ENCODE peak calls at places on chromosomes 11 and 22, in four cellular contexts. D, M, O and T are unnamed samples.

GRCh38 chr22:49601614-49602321 is 225.9 kb downstream of the BRD1 start:
- DNase-seq in D (no peak), M (no peak), O (no peak), T (no peak)

GRCh38 chr11:61627831-61628753 is 47.2 kb upstream of the SYT7 start:
- DNase-seq in O (no peak), D (peak; percentile 27), M (peak; percentile 81), T (no peak)

GRCh38 chr11:567629-568258 is 7.0 kb downstream of the RASSF7 start:
- DNase-seq in D (peak; percentile 6), M (no peak), O (no peak), T (no peak)

GRCh38 chr11:116822575-116822974 is 529 bp downstream of the APOA4 start:
- DNase-seq in D (no peak), O (no peak), M (no peak), T (no peak)

GRCh38 chr22:19730662-19731360 is 7.5 kb downstream of the GP1BB start:
- DNase-seq in D (peak; percentile 66), O (peak; percentile 77), M (peak; percentile 82), T (peak; percentile 16)

GRCh38 chr11:71931245-71931602 is 2.4 kb downstream of the RNF121 start:
- DNase-seq in M (no peak), O (no peak), D (no peak), T (no peak)

GRCh38 chr11:47393163-47394049 is 15.0 kb upstream of the SLC39A13 start:
- DNase-seq in M (peak; percentile 69), D (peak; percentile 52), O (no peak), T (no peak)

GRCh38 chr22:39932918-39933649 is 27.1 kb upstream of the TMA7B start:
- DNase-seq in O (peak; percentile 55), M (peak; percentile 59), D (peak; percentile 38), T (no peak)

GRCh38 chr22:33658775-33659174 is 261.5 kb downstream of the LARGE1 start:
- DNase-seq in O (no peak), M (peak; percentile 74), D (no peak), T (no peak)

GRCh38 chr22:38504731-38505594 is 1.1 kb downstream of the DDX17 start:
- DNase-seq in M (peak; percentile 61), D (peak; percentile 74), O (peak; percentile 55), T (no peak)

GRCh38 chr11:66868726-66869291 is 11.9 kb downstream of the LRFN4 start:
- DNase-seq in M (no peak), O (peak; percentile 72), D (peak; percentile 93), T (no peak)

GRCh38 chr11:27485930-27486773 is 13.6 kb upstream of the LGR4 start:
- DNase-seq in M (peak; percentile 75), O (peak; percentile 53), D (peak; percentile 60), T (no peak)

GRCh38 chr11:85682330-85683305 is 3.4 kb downstream of the CCDC89 start:
- DNase-seq in M (peak; percentile 61), D (no peak), O (peak; percentile 40), T (no peak)

GRCh38 chr11:88414385-88414861 is 76.9 kb upstream of the CTSC start:
- DNase-seq in D (no peak), M (peak; percentile 90), O (peak; percentile 48), T (no peak)

GRCh38 chr22:37401401-37401859 is 25.8 kb downstream of the ELFN2 start:
- DNase-seq in D (no peak), O (no peak), M (peak; percentile 93), T (peak; percentile 28)

GRCh38 chr11:128860571-128861361 is 6.3 kb downstream of the KCNJ1 start:
- DNase-seq in M (no peak), D (peak; percentile 52), O (no peak), T (no peak)

GRCh38 chr11:18834754-18835466 is 43.3 kb upstream of the PTPN5 start:
- DNase-seq in D (no peak), M (no peak), O (no peak), T (no peak)

GRCh38 chr11:22807855-22808558 is 21.6 kb downstream of the SVIP start:
- DNase-seq in D (peak; percentile 37), O (no peak), M (peak; percentile 44), T (no peak)

GRCh38 chr11:130211781-130212401 is 52.3 kb downstream of the ST14 start:
- DNase-seq in O (no peak), M (no peak), D (no peak), T (no peak)

DNA sequence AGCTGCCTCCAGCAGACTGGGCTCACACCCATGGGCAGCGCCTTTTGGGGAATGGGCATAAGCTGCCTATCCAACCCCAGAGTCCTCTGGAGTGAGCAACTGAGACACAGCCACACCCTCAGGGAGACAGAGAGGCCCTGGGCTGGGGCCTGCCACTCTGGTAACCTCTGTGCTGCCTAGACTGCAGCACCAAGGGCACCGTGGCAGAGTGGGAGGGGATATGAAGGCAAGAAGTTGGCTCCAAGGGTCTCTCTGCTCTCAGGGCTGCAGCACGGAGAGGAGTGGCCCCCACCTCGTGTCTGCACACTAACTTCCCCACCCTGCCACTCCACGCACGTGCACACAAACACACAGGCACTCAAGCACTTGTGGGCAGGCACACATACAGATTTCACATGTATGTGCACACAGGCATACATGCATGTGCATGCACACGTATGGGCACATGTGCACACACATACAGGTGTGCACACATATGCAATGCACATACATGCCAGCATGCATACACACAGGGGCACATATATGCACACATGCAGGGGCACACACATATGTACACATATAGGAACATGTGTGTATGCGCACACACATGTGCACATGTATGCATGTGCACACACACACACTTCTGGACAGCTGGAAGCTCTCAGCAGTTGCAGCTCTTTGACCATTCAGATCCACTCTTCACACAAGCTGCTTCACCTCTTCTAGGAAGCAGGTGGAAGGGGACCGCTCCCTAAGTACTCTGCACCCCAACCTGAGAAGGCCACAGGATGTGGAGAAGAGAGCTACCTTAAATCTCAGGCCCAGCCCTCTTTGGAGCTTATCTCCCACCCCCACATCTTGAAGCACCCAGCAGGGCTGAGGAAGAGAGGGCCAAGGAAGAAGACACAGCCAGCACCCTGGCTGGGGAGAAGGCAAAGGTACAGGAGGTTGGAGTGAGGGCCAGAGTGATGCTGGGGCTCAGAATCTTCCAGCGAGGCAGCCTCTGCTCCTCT is 4.3 kb downstream of the IGSF9B start:
- DNase-seq in M (no peak), O (no peak), D (no peak), T (no peak)
- H3K4me3 ChIP-seq in M (no peak overlapping the region), O (no peak overlapping the region), D (no peak overlapping the region), T (no peak overlapping the region)

GRCh38 chr11:30018443-30018842 is 1.6 kb upstream of the KCNA4 start:
- DNase-seq in D (no peak), O (no peak), M (no peak), T (no peak)

GRCh38 chr11:30016588-30017363 is at the start of gene KCNA4:
- DNase-seq in M (peak; percentile 2), D (peak; percentile 36), O (no peak), T (no peak)

GRCh38 chr11:30012346-30012745 is 4.5 kb downstream of the KCNA4 start:
- DNase-seq in M (no peak), O (no peak), D (no peak), T (no peak)

GRCh38 chr11:30017467-30017895 is 651 bp upstream of the KCNA4 start:
- DNase-seq in M (no peak), O (no peak), D (no peak), T (no peak)

DNA sequence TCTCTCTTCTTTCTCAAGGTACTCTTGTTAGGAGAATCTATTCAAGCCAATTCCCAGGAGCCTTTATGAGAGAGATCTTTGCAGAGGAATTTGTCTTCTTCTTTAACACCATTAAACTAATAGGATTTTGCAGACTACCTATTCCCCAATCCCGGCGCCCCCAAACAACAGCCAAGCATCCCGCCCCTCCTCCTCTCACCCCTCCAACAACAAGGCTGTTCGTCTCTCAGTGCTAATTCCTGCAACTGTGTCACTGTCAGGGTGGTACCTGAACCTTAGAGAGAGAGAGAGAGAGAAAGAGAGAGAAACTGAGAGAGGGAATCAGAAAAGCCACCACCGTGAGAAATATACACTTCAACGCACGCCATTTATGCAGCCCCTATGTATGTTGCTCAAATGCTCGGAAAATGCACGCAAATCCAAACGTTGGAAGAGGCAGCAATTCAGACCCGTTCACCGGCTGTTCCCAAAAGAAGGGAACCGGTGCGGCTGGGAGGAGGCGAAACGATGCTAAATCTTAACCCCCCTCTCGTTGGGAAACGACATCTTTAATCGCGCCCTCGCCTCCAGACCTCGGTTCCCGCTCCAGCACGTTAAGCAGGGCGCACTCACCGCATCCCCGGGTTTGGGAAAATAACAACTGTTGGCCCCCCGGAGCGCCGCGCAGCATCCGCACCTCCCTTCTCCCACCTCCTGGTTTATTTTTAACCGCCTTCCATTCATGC is 943 bp downstream of the KCNA4 start:
- DNase-seq in M (no peak), O (no peak), D (no peak), T (no peak)
- H3K4me3 ChIP-seq in M (no peak overlapping the region), O (no peak overlapping the region), D (no peak overlapping the region), T (no peak overlapping the region)

GRCh38 chr11:93783362-93783761 is 720 bp upstream of the MED17 start:
- DNase-seq in M (no peak), O (no peak), D (no peak), T (no peak)
- H3K4me3 ChIP-seq in M (peak overlapping the region; percentile 96), O (peak overlapping the region; percentile 93), D (peak overlapping the region; percentile 100), T (peak overlapping the region; percentile 90)

GRCh38 chr11:77120571-77120970 is 7.5 kb upstream of the MYO7A start:
- DNase-seq in D (no peak), O (no peak), M (no peak), T (no peak)

GRCh38 chr11:77119531-77119936 is 8.5 kb upstream of the MYO7A start:
- DNase-seq in O (no peak), M (no peak), D (no peak), T (no peak)

GRCh38 chr11:77122576-77123212 is 5.4 kb upstream of the MYO7A start:
- DNase-seq in M (no peak), O (no peak), D (no peak), T (no peak)

GRCh38 chr11:77121876-77122575 is 6.0 kb upstream of the MYO7A start:
- DNase-seq in M (no peak), D (no peak), O (no peak), T (no peak)

DNA sequence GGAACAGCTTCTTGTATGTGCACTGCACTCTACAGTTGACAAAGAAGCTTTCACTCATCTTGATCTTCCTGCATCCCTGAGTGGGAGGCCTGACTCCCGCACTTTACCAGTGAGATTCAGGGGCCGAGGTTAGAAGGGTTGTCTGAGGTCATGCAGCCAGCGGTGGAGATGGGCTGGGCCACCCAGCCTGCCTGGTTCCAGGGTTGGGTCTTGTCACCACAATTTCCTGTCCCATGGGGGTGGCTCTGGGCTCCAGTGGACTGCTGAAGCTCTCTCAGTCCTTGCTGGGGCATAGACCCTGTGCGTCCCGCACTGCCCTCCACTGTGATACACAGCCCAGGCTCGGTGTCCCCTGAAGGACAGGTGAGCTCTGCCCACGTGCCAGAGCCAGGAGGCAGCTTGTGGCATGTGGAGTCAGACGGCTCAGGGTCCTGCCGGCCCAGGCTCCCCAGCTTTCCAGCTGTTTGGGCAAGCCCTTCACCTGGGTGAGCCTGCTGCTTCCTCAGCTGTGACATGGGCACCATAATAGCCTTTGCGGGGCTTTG is 6.9 kb upstream of the MYO7A start:
- DNase-seq in O (no peak), D (no peak), M (no peak), T (no peak)
- H3K4me3 ChIP-seq in O (no peak overlapping the region), D (no peak overlapping the region), M (no peak overlapping the region), T (no peak overlapping the region)

GRCh38 chr11:63612181-63612580 is 2.1 kb downstream of the PLAAT3 start:
- DNase-seq in O (no peak), D (no peak), M (no peak), T (no peak)
- H3K4me3 ChIP-seq in O (no peak overlapping the region), D (no peak overlapping the region), M (peak overlapping the region; percentile 71), T (no peak overlapping the region)